ENCODE peak calls at places on chromosomes 1 and 21, in ten cellular contexts. V is activated T-helper 1 cell treated with anti-CD3 and anti-CD28 coated beads, Interleukin-12 subunit alpha, Interleukin-12 subunit beta, Interleukin-2, Interleukin-4 antibody, amounts not matched to agents 30 ng/mL and 10 ng/mL and 1 ng/mL, durations not matched to agents 14 hours and 24 hours and 36 hours; A is skeletal muscle cell; E is natural killer cell treated with Interleukin-12 subunit alpha and Interleukin-12 subunit beta and Interleukin-15 and Interleukin-18, amount 100 ng/mL, for 72 hours; Q is AG20443; B is NT2/D1; C is activated CD8-positive, alpha-beta T cell treated with anti-CD3 and anti-CD28 coated beads, Interleukin-2, amount 10 ng/mL, durations not matched to agents 7 days and 5 days; G is smooth muscle cell of the brain vasculature; J is epithelial cell of esophagus; P is endothelial cell. X is an unnamed sample.

GRCh38 chr1:204950353-204951001 is 79.8 kb downstream of the NFASC start:
- DNase-seq in A (no peak), V (no peak), J (no peak), P (no peak), E (no peak), G (no peak), C (no peak), Q (no peak), B (peak), X (no peak)

GRCh38 chr1:27789511-27790154 is 16.6 kb downstream of the STX12 start:
- DNase-seq in Q (no peak), V (no peak), B (no peak), P (no peak), E (no peak), G (no peak), J (peak), A (peak), C (no peak), X (no peak)

GRCh38 chr1:160449494-160449893 is 49.1 kb downstream of the VANGL2 start:
- DNase-seq in P (no peak), V (no peak), C (no peak), B (no peak), G (no peak), J (no peak), Q (no peak), E (no peak), A (no peak), X (no peak)

GRCh38 chr1:192639607-192640368 is 3.8 kb downstream of the RGS13 start:
- DNase-seq in G (no peak), A (peak), C (no peak), E (no peak), P (no peak), V (no peak), J (peak), B (no peak), Q (peak), X (peak)

GRCh38 chr1:217981430-217981829 is 303.7 kb upstream of the RRP15 start:
- DNase-seq in Q (no peak), J (no peak), V (no peak), G (no peak), E (no peak), P (no peak), A (no peak), C (no peak), B (no peak), X (no peak)

GRCh38 chr1:94395748-94396309 is 22.4 kb upstream of the ABCD3 start:
- DNase-seq in G (no peak), Q (no peak), E (no peak), B (no peak), J (no peak), A (no peak), V (no peak), C (no peak), P (no peak), X (no peak)

GRCh38 chr21:28150778-28151177 is 841.9 kb downstream of the LTN1 start:
- DNase-seq in J (no peak), G (no peak), A (no peak), V (no peak), C (no peak), E (no peak), P (no peak), Q (no peak), B (no peak), X (no peak)

GRCh38 chr1:185448591-185449186 is 131.6 kb upstream of the IVNS1ABP start:
- DNase-seq in C (no peak), P (no peak), A (no peak), B (no peak), J (no peak), V (no peak), G (no peak), E (no peak), Q (no peak), X (peak)

GRCh38 chr1:4076346-4076745 is 176.3 kb upstream of the C1orf174 start:
- DNase-seq in V (no peak), J (no peak), G (no peak), Q (no peak), P (no peak), C (no peak), B (no peak), E (no peak), A (no peak), X (no peak)

GRCh38 chr1:243343970-243344749 is 88.3 kb downstream of the SDCCAG8 start:
- DNase-seq in V (no peak), Q (peak), G (no peak), A (no peak), B (peak), E (no peak), P (no peak), C (no peak), J (peak), X (peak)

GRCh38 chr1:27527223-27527856 is 37.4 kb upstream of the WASF2 start:
- DNase-seq in A (no peak), E (no peak), J (peak), B (peak), V (no peak), Q (no peak), C (peak), P (peak), G (no peak), X (no peak)

GRCh38 chr1:204641936-204642335 is 43.6 kb downstream of the LRRN2 start:
- DNase-seq in B (no peak), C (no peak), P (no peak), A (no peak), G (no peak), V (no peak), J (no peak), Q (no peak), E (no peak), X (no peak)

GRCh38 chr21:38814126-38815059 is 8.7 kb downstream of the ETS2 start:
- DNase-seq in C (no peak), G (no peak), P (no peak), V (no peak), B (peak), A (no peak), E (no peak), J (no peak), Q (no peak), X (peak)

GRCh38 chr1:201364808-201365105 is 12.7 kb downstream of the TNNT2 start:
- DNase-seq in B (no peak), P (no peak), A (no peak), G (no peak), E (no peak), C (no peak), Q (no peak), V (no peak), J (no peak), X (no peak)

GRCh38 chr1:205985330-205986005 is 17.7 kb downstream of the RAB7B start:
- DNase-seq in V (no peak), E (no peak), C (no peak), A (no peak), J (peak), G (no peak), P (no peak), B (no peak), Q (no peak), X (no peak)

GRCh38 chr1:75423136-75423535 is 187.8 kb downstream of the SLC44A5 start:
- DNase-seq in Q (no peak), G (no peak), B (no peak), P (no peak), E (no peak), A (no peak), C (no peak), V (no peak), J (no peak), X (no peak)

GRCh38 chr1:31064685-31065309 is 720 bp downstream of the PUM1 start:
- DNase-seq in G (no peak), B (no peak), C (no peak), Q (peak), V (peak), E (no peak), A (no peak), P (no peak), J (peak), X (no peak)

GRCh38 chr1:9653783-9654517 is 2.4 kb downstream of the PIK3CD start:
- DNase-seq in J (no peak), B (no peak), P (no peak), E (no peak), A (no peak), G (no peak), Q (no peak), C (peak), V (no peak), X (no peak)

GRCh38 chr1:167263344-167263743 is 42.7 kb downstream of the POU2F1 start:
- DNase-seq in A (no peak), E (no peak), P (no peak), Q (no peak), V (no peak), J (no peak), C (no peak), G (no peak), B (no peak), X (no peak)

GRCh38 chr1:40945491-40945973 is 34.0 kb upstream of the CTPS1 start:
- DNase-seq in V (no peak), J (no peak), Q (no peak), G (no peak), B (no peak), P (no peak), C (no peak), A (no peak), E (no peak), X (no peak)

GRCh38 chr1:63651110-63651776 is 58.0 kb downstream of the PGM1 start:
- DNase-seq in A (no peak), Q (no peak), E (no peak), C (peak), J (no peak), P (no peak), B (no peak), V (peak), G (no peak), X (peak)

GRCh38 chr1:20498116-20498515 is 9.8 kb downstream of the MUL1 start:
- DNase-seq in J (no peak), G (no peak), A (no peak), P (no peak), Q (no peak), V (no peak), E (no peak), C (no peak), B (no peak), X (no peak)

GRCh38 chr1:36323636-36324321 is at the start of gene EVA1B:
- DNase-seq in Q (peak), B (peak), C (peak), V (peak), A (peak), G (peak), J (peak), P (peak), E (peak), X (peak)

GRCh38 chr1:36562181-36562685 is 79.5 kb upstream of the CSF3R start:
- DNase-seq in E (no peak), B (no peak), P (no peak), V (no peak), C (no peak), G (no peak), Q (no peak), J (no peak), A (no peak), X (no peak)

GRCh38 chr1:204345941-204346678 is 13.6 kb downstream of the PLEKHA6 start:
- DNase-seq in B (no peak), A (no peak), C (no peak), P (no peak), E (no peak), J (no peak), Q (no peak), G (no peak), V (no peak), X (no peak)

GRCh38 chr1:11339346-11340247 is 66.6 kb downstream of the UBIAD1 start:
- DNase-seq in Q (no peak), V (no peak), A (peak), P (no peak), E (no peak), J (peak), B (no peak), C (no peak), G (no peak), X (peak)

GRCh38 chr1:209876091-209876800 is 48.5 kb downstream of the UTP25 start:
- DNase-seq in E (no peak), G (no peak), J (no peak), A (no peak), Q (no peak), V (no peak), P (no peak), B (no peak), C (no peak), X (peak)

GRCh38 chr1:24683713-24684162 is 40.6 kb downstream of the SRRM1 start:
- DNase-seq in P (no peak), A (peak), B (no peak), Q (peak), C (no peak), J (peak), E (no peak), G (no peak), V (no peak), X (peak)

GRCh38 chr1:201125019-201125418 is 2.0 kb downstream of the ASCL5 start:
- DNase-seq in V (no peak), C (no peak), B (no peak), P (no peak), E (no peak), J (no peak), A (no peak), G (no peak), Q (no peak), X (no peak)

X was measured in A673.